ENCODE peak calls at places on chromosomes 16 and 17, in ten cellular contexts. T is T-helper 2 cell treated with Interferon-gamma antibody and Interleukin-4, amounts not matched to agents 5 μg/mL and 100 μg/mL, for 36 hours; K is H7; W is CD8-positive, alpha-beta T cell; I is T-cell; Y is activated naive CD8-positive, alpha-beta T cell treated with anti-CD3 and anti-CD28 coated beads, Interleukin-2, amount 50 U/mL, for 24 hours; Z is stromal cell of bone marrow; A is non-pigmented ciliary epithelial cell; R is kidney epithelial cell; E is AG04449. M is an unnamed sample.
A peak's percentile ranks its signal among the peaks of the same experiment; 100 is the strongest.

GRCh38 chr17:14372905-14373559 is 72.2 kb downstream of the HS3ST3B1 start:
- DNase-seq in K (peak; percentile 35), A (no peak), I (no peak), Z (no peak), Y (no peak), W (no peak), T (no peak), E (no peak), R (no peak), M (no peak)

GRCh38 chr16:54780266-54780665 is 150.4 kb upstream of the IRX5 start:
- DNase-seq in T (no peak), Y (no peak), Z (no peak), K (no peak), E (no peak), A (no peak), I (no peak), R (no peak), W (no peak), M (no peak)

GRCh38 chr16:86874141-86874540 is 295.8 kb downstream of the FOXL1 start:
- DNase-seq in A (no peak), R (no peak), K (peak; percentile 87), Y (peak; percentile 58), I (no peak), E (no peak), Z (no peak), W (no peak), T (peak; percentile 22), M (no peak)

GRCh38 chr16:27273670-27274522 is 5.3 kb upstream of the NSMCE1 start:
- DNase-seq in K (no peak), A (no peak), W (no peak), Y (peak; percentile 63), T (peak; percentile 80), R (no peak), I (no peak), E (no peak), Z (peak; percentile 59), M (peak; percentile 41)

GRCh38 chr16:85678821-85679220 is 9.9 kb downstream of the GINS2 start:
- DNase-seq in A (no peak), E (no peak), R (no peak), Z (no peak), Y (no peak), W (no peak), I (no peak), K (no peak), T (no peak), M (peak; percentile 70)

GRCh38 chr17:72754513-72754912 is 338.0 kb downstream of the SLC39A11 start:
- DNase-seq in Y (no peak), R (no peak), T (no peak), A (no peak), I (no peak), E (no peak), Z (no peak), W (no peak), K (no peak), M (no peak)

GRCh38 chr17:61371179-61371578 is 28.5 kb upstream of the TBX2 start:
- DNase-seq in W (no peak), A (no peak), Z (no peak), T (no peak), I (no peak), E (no peak), Y (no peak), K (no peak), R (no peak), M (no peak)

GRCh38 chr17:6241381-6241780 is 171.2 kb downstream of the WSCD1 start:
- DNase-seq in W (no peak), T (no peak), E (no peak), A (no peak), R (no peak), Y (no peak), K (peak; percentile 51), Z (no peak), I (no peak), M (no peak)

GRCh38 chr16:24018485-24018884 is 182.7 kb downstream of the PRKCB start:
- DNase-seq in K (no peak), A (no peak), W (no peak), Z (no peak), T (no peak), Y (no peak), E (no peak), R (no peak), I (no peak), M (no peak)

GRCh38 chr16:7185689-7186088 is 147.0 kb upstream of the RBFOX1 start:
- DNase-seq in A (no peak), T (no peak), W (no peak), Z (no peak), K (no peak), E (no peak), Y (no peak), R (no peak), I (no peak), M (no peak)

GRCh38 chr17:31061678-31062077 is 33.1 kb upstream of the NF1 start:
- DNase-seq in Y (peak; percentile 8), T (no peak), A (no peak), E (no peak), K (peak; percentile 45), Z (no peak), R (no peak), I (no peak), W (no peak), M (no peak)

GRCh38 chr17:51486091-51486490 is 225.7 kb downstream of the UTP18 start:
- DNase-seq in W (no peak), Z (no peak), E (no peak), T (no peak), K (no peak), I (no peak), A (no peak), Y (no peak), R (no peak), M (no peak)

GRCh38 chr17:49333806-49334205 is 28.2 kb downstream of the ZNF652 start:
- DNase-seq in K (no peak), R (no peak), A (no peak), T (no peak), W (no peak), Z (no peak), Y (no peak), I (no peak), E (no peak), M (no peak)

GRCh38 chr17:76383645-76384221 is 676 bp upstream of the SPHK1 start:
- DNase-seq in A (no peak), K (peak; percentile 91), Y (peak; percentile 66), E (no peak), Z (no peak), T (peak; percentile 60), R (no peak), W (peak; percentile 54), I (peak; percentile 21), M (peak; percentile 47)

GRCh38 chr17:63274156-63274555 is 171.9 kb downstream of the CYB561 start:
- DNase-seq in A (no peak), Z (peak; percentile 81), K (no peak), Y (no peak), E (no peak), W (no peak), R (no peak), I (no peak), T (no peak), M (no peak)

GRCh38 chr17:16973760-16974540 is 2.0 kb upstream of the TNFRSF13B start:
- DNase-seq in T (no peak), E (no peak), K (no peak), W (no peak), R (no peak), Z (no peak), A (no peak), I (no peak), Y (no peak), M (no peak)

GRCh38 chr16:66248096-66248495 is 118.4 kb upstream of the CDH5 start:
- DNase-seq in E (no peak), K (no peak), A (no peak), R (no peak), W (no peak), I (no peak), T (no peak), Y (no peak), Z (peak; percentile 50), M (peak; percentile 37)

GRCh38 chr17:49994085-49995054 is 654 bp downstream of the DLX3 start:
- DNase-seq in Z (no peak), K (peak; percentile 73), A (no peak), T (no peak), I (no peak), R (no peak), E (no peak), W (no peak), Y (no peak), M (no peak)

GRCh38 chr16:31186176-31186575 is 6.2 kb downstream of the FUS start:
- DNase-seq in I (no peak), E (no peak), R (no peak), K (no peak), Y (no peak), Z (no peak), W (no peak), A (no peak), T (no peak), M (no peak)

GRCh38 chr17:59498421-59499307 is 66.7 kb upstream of the DHX40 start:
- DNase-seq in I (no peak), E (no peak), T (no peak), R (no peak), K (no peak), W (no peak), Z (no peak), A (peak; percentile 6), Y (no peak), M (no peak)